ENCODE peak calls at places on chromosomes 5 and 9, in seven cellular contexts. D is uterus, Y is HCT116, B is Peyer's patch, Q is right atrium auricular region, J is WTC11, G is IMR-90. M is an unnamed sample.

GRCh38 chr9:38067611-38067891 is 1.5 kb downstream of the SHB start:
- DNase-seq in D (peak; percentile 23), Y (no peak), B (peak; percentile 60), Q (no peak), J (peak; percentile 45), G (no peak), M (no peak)

GRCh38 chr5:102802704-102803458 is 47.8 kb downstream of the PAM start:
- DNase-seq in D (no peak), Y (no peak), B (no peak), Q (no peak), J (no peak), G (no peak), M (no peak)

GRCh38 chr5:149489605-149490037 is 61.6 kb downstream of the CSNK1A1 start:
- DNase-seq in D (peak; percentile 76), Y (no peak), B (no peak), Q (no peak), J (no peak), G (peak; percentile 43), M (no peak)

GRCh38 chr5:84885479-84886258 is 501.0 kb upstream of the EDIL3 start:
- DNase-seq in D (peak; percentile 53), Y (no peak), B (no peak), Q (no peak), J (no peak), G (peak; percentile 78), M (no peak)

GRCh38 chr9:115164511-115164974 is 46.6 kb upstream of the TNC start:
- DNase-seq in D (no peak), Y (peak; percentile 94), B (no peak), Q (no peak), J (no peak), G (peak; percentile 33), M (no peak)

GRCh38 chr9:86765040-86765343 is 182.3 kb downstream of the GAS1 start:
- DNase-seq in D (no peak), Y (no peak), B (no peak), Q (no peak), J (no peak), G (no peak), M (no peak)

GRCh38 chr5:144017631-144018030 is 152.8 kb downstream of the YIPF5 start:
- DNase-seq in D (no peak), Y (no peak), B (no peak), Q (no peak), J (no peak), G (peak; percentile 57), M (no peak)

GRCh38 chr5:118478852-118479251 is 509.5 kb downstream of the DTWD2 start:
- DNase-seq in D (no peak), Y (no peak), B (no peak), Q (no peak), J (no peak), G (no peak), M (no peak)

GRCh38 chr5:43482490-43483064 is 1.1 kb downstream of the TMEM267 start:
- DNase-seq in D (no peak), Y (no peak), B (no peak), Q (no peak), J (no peak), G (peak; percentile 28), M (no peak)

DNA sequence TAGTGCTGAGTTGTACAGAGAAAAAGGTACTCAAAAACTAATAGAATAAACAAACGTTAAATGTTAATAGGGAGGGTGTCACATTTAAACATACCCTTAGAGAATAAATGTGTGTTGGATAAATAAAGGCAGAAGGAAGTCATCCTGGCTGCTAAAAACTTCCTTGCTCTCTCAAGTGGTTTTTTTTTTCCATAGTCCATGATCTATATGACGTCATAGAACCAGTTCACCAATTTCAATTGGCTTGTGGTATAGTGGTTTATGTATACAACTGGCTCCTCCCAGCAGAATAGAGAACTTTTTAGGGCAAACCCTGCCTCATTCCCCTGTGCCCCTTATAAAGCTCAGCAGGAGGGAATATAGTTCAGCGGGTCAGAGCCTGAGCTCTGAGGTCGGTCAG is 218.0 kb upstream of the TRIM32 start:
- DNase-seq in D (no peak), Y (no peak), B (no peak), Q (no peak), J (no peak), G (no peak), M (no peak)
- TF ChIP-seq CTCF in D (no peak), Y (no peak), B (no peak), Q (no peak), J (no peak), G (no peak), M (no peak)

DNA sequence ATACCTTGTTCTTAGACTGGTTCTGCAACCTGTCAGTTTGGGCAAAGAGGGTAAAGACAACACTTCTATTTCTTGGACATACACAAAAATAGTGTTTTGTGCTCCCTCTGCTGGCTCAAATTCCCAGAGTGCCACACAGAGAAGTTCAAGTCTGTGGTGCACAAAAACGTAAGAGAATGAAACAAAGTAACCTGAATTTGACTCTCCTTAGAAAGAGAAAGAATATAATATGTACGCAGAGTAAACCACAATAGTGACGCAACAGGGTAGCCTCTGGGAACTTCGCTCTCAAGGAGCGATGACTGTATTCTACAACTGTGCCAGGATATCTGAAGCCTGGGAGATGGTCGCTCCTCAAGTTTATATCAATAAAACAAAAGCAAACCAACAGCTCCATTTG is 18.5 kb downstream of the DDX31 start:
- DNase-seq in D (no peak), Y (no peak), B (no peak), Q (no peak), J (no peak), G (peak; percentile 98), M (no peak)
- TF ChIP-seq CTCF in D (no peak), Y (peak; percentile 52), B (peak; percentile 29), Q (no peak), J (no peak), G (peak; percentile 73), M (peak; percentile 65)

DNA sequence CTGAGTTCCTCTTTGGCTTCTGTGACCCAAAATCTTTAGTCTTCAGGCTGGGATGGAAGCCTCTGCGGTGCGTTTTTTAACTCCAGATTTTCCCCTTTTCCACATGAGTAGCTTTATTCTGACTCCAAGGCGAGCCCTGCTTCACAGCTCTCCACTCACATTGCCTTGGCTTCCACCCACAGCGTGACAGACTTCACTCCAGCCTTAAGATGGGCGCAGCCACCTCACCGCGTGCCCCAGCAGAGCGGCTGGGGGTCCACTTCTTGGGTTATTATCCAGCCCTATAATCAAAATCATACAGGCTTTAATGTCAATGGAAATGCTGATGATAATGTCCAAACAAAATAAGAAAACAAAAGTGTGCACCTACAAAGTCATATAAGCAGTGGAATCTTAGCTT is 1.2 kb downstream of the EXOC3 start:
- DNase-seq in D (no peak), Y (no peak), B (peak; percentile 36), Q (no peak), J (no peak), G (no peak), M (no peak)
- TF ChIP-seq CTCF in D (no peak), Y (no peak), B (no peak), Q (no peak), J (no peak), G (no peak), M (no peak)

DNA sequence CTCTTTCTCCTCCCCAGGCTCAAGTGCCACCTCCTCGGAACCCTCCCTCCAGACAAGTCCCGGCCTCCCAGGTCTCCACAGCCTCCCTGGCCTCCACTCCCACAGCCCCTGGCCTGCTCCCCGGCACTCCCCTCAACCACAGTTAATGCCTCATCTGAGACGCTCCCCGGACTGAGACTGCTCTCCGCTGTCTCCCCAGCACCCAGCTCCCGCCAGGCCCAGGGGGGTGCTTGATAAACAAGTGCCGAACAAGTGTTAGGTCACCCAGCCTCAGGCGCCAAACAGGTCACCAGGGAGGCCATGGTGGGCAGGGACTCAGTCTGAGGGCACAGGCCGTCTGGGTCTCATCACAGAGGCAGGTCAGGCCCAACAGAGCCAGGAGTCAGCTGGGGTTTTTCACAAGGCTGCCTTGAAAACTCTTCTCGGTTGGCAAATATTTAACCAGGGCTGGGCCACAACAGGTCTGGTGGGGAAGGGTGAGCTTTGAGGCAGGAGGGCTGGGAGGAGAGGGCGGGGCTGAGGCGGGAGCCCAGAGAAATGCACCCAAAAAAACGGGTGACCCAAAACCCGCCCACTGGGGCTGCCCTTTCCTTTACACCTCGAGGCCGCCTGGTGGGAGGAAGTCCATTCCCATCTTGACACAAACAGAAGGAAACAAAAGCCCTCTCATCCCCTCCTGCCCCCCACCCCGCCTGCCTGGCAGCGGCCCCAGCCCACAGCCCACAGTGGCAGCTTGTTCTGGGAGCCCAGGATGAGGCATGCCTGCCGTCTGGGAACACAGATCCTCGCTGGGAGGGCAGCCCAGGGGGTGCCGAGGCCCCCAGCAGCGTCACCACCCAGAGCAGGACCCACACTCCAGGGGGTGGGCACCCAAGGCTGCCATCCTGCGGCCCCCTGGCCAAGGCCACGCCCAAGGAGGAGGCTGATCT is 66.6 kb upstream of the STXBP1 start:
- DNase-seq in D (no peak), Y (no peak), B (peak; percentile 61), Q (no peak), J (no peak), G (peak; percentile 56), M (no peak)
- TF ChIP-seq CTCF in D (no peak), Y (no peak), B (no peak), Q (no peak), J (no peak), G (no peak), M (no peak)

GRCh38 chr9:102569436-102569835 is 425.7 kb upstream of the CYLC2 start:
- DNase-seq in D (no peak), Y (no peak), B (no peak), Q (no peak), J (peak; percentile 15), G (no peak), M (no peak)
- TF ChIP-seq CTCF in D (no peak), Y (no peak), B (no peak), Q (no peak), J (no peak), G (no peak), M (no peak)

GRCh38 chr5:128399111-128399510 is 138.9 kb downstream of the FBN2 start:
- DNase-seq in D (no peak), Y (no peak), B (no peak), Q (no peak), J (no peak), G (no peak), M (no peak)
- TF ChIP-seq CTCF in D (no peak), Y (no peak), B (no peak), Q (no peak), J (no peak), G (no peak), M (no peak)

GRCh38 chr9:99811172-99811571 is 10.5 kb upstream of the NR4A3 start:
- DNase-seq in D (no peak), Y (no peak), B (no peak), Q (no peak), J (no peak), G (no peak), M (no peak)

GRCh38 chr9:99811598-99812383 is 9.9 kb upstream of the NR4A3 start:
- DNase-seq in D (no peak), Y (no peak), B (no peak), Q (no peak), J (no peak), G (no peak), M (no peak)

GRCh38 chr9:99803694-99804093 is 18.0 kb upstream of the NR4A3 start:
- DNase-seq in D (no peak), Y (no peak), B (no peak), Q (no peak), J (no peak), G (peak; percentile 10), M (no peak)

GRCh38 chr9:99809586-99810357 is 11.9 kb upstream of the NR4A3 start:
- DNase-seq in D (no peak), Y (no peak), B (no peak), Q (no peak), J (no peak), G (no peak), M (no peak)

GRCh38 chr9:99807276-99807852 is 14.3 kb upstream of the NR4A3 start:
- DNase-seq in D (peak; percentile 65), Y (no peak), B (peak; percentile 89), Q (peak; percentile 76), J (peak; percentile 67), G (peak; percentile 59), M (no peak)
- TF ChIP-seq CTCF in D (peak; percentile 73), Y (peak; percentile 85), B (peak; percentile 62), Q (peak; percentile 58), J (peak; percentile 63), G (peak; percentile 82), M (peak; percentile 90)